ENCODE peak calls at places on chromosome 4, in four cellular contexts. N is iris pigment epithelial cell; D is Caco-2; P is effector memory CD8-positive, alpha-beta T cell. R is an unnamed sample.

GRCh38 chr4:53019485-53020382 is 157.6 kb downstream of the RASL11B start:
- DNase-seq in N (peak; percentile 90), D (peak; percentile 78), P (no peak), R (no peak)

GRCh38 chr4:105350859-105351494 is 122.9 kb downstream of the PPA2 start:
- DNase-seq in N (peak; percentile 42), P (no peak), D (no peak), R (no peak)

GRCh38 chr4:35100932-35101331 is 1143.4 kb downstream of the ARAP2 start:
- DNase-seq in N (no peak), P (no peak), D (no peak), R (peak; percentile 93)

GRCh38 chr4:122663814-122664610 is 43.1 kb upstream of the IL21 start:
- DNase-seq in P (no peak), D (no peak), N (peak; percentile 51), R (no peak)

GRCh38 chr4:108417923-108418322 is 202.5 kb upstream of the RPL34 start:
- DNase-seq in D (no peak), N (peak; percentile 53), P (no peak), R (no peak)

GRCh38 chr4:108172780-108173598 is 4.3 kb upstream of the LEF1 start:
- DNase-seq in N (peak; percentile 47), D (peak; percentile 81), P (no peak), R (no peak)

GRCh38 chr4:152247271-152247975 is 288.5 kb downstream of the FBXW7 start:
- DNase-seq in P (no peak), N (no peak), D (no peak), R (no peak)

GRCh38 chr4:111697176-111697962 is 447.9 kb upstream of the FAM241A start:
- DNase-seq in P (no peak), D (no peak), N (no peak), R (no peak)

GRCh38 chr4:147543039-147543438 is 62.1 kb downstream of the EDNRA start:
- DNase-seq in P (no peak), D (no peak), N (peak; percentile 61), R (no peak)

GRCh38 chr4:106369456-106370060 is 980 bp upstream of the GIMD1 start:
- DNase-seq in N (peak; percentile 89), D (peak; percentile 67), P (no peak), R (no peak)

GRCh38 chr4:25943312-25943711 is 29.3 kb downstream of the SMIM20 start:
- DNase-seq in P (no peak), D (no peak), N (no peak), R (no peak)

GRCh38 chr4:96154676-96155075 is 314.8 kb downstream of the PDHA2 start:
- DNase-seq in N (no peak), P (no peak), D (no peak), R (no peak)

GRCh38 chr4:4735136-4735754 is 124.2 kb upstream of the MSX1 start:
- DNase-seq in P (no peak), N (no peak), D (no peak), R (no peak)

GRCh38 chr4:2484993-2485392 is 16.1 kb downstream of the RNF4 start:
- DNase-seq in N (peak; percentile 51), P (peak; percentile 51), D (no peak), R (no peak)

GRCh38 chr4:25457053-25457715 is 80.1 kb downstream of the ANAPC4 start:
- DNase-seq in P (no peak), N (peak; percentile 69), D (no peak), R (no peak)

GRCh38 chr4:134787315-134787714 is 585.7 kb upstream of the PABPC4L start:
- DNase-seq in P (no peak), N (peak; percentile 12), D (no peak), R (no peak)